ENCODE peak calls at places on chromosomes 16 and 17, in seven cellular contexts. One of them, this sample, is unnamed.

GRCh38 chr17:77318021-77318420 is 177.3 kb downstream of the SEC14L1 start:
- DNase-seq in NCI-H748 treated with DMSO at 0.1 percent for 48 hours: no peak
- DNase-seq in stimulated activated naive CD4-positive, alpha-beta T cell: no peak
- DNase-seq in stimulated activated CD4-positive, alpha-beta T cell treated with anti-CD3 and anti-CD28 coated beads, Interleukin-12 subunit alpha, Interleukin-12 subunit beta, amount 100 ng/mL, for 48 hours: no peak
- DNase-seq in skeletal muscle cell: no peak
- DNase-seq in RWPE2: peak
- DNase-seq in smooth muscle cell of the brain vasculature: no peak
- DNase-seq in this sample: no peak

GRCh38 chr17:82272495-82273326 is 789 bp downstream of the CSNK1D start:
- DNase-seq in NCI-H748 treated with DMSO at 0.1 percent for 48 hours: no peak
- DNase-seq in stimulated activated naive CD4-positive, alpha-beta T cell: peak
- DNase-seq in stimulated activated CD4-positive, alpha-beta T cell treated with anti-CD3 and anti-CD28 coated beads, Interleukin-12 subunit alpha, Interleukin-12 subunit beta, amount 100 ng/mL, for 48 hours: no peak
- DNase-seq in skeletal muscle cell: no peak
- DNase-seq in RWPE2: no peak
- DNase-seq in smooth muscle cell of the brain vasculature: no peak
- DNase-seq in this sample: no peak

GRCh38 chr17:81374890-81375289 is 20.4 kb upstream of the BAHCC1 start:
- DNase-seq in NCI-H748 treated with DMSO at 0.1 percent for 48 hours: no peak
- DNase-seq in stimulated activated naive CD4-positive, alpha-beta T cell: no peak
- DNase-seq in stimulated activated CD4-positive, alpha-beta T cell treated with anti-CD3 and anti-CD28 coated beads, Interleukin-12 subunit alpha, Interleukin-12 subunit beta, amount 100 ng/mL, for 48 hours: no peak
- DNase-seq in skeletal muscle cell: no peak
- DNase-seq in RWPE2: no peak
- DNase-seq in smooth muscle cell of the brain vasculature: no peak
- DNase-seq in this sample: no peak

GRCh38 chr17:66605561-66605960 is 229.4 kb upstream of the CACNG5 start:
- DNase-seq in NCI-H748 treated with DMSO at 0.1 percent for 48 hours: no peak
- DNase-seq in stimulated activated naive CD4-positive, alpha-beta T cell: no peak
- DNase-seq in stimulated activated CD4-positive, alpha-beta T cell treated with anti-CD3 and anti-CD28 coated beads, Interleukin-12 subunit alpha, Interleukin-12 subunit beta, amount 100 ng/mL, for 48 hours: no peak
- DNase-seq in skeletal muscle cell: no peak
- DNase-seq in RWPE2: no peak
- DNase-seq in smooth muscle cell of the brain vasculature: no peak
- DNase-seq in this sample: no peak

GRCh38 chr17:42632949-42633444 is 23.5 kb downstream of the TUBG1 start:
- DNase-seq in NCI-H748 treated with DMSO at 0.1 percent for 48 hours: no peak
- DNase-seq in stimulated activated naive CD4-positive, alpha-beta T cell: no peak
- DNase-seq in stimulated activated CD4-positive, alpha-beta T cell treated with anti-CD3 and anti-CD28 coated beads, Interleukin-12 subunit alpha, Interleukin-12 subunit beta, amount 100 ng/mL, for 48 hours: no peak
- DNase-seq in skeletal muscle cell: no peak
- DNase-seq in RWPE2: no peak
- DNase-seq in smooth muscle cell of the brain vasculature: no peak
- DNase-seq in this sample: no peak

GRCh38 chr16:86577314-86577971 is 906 bp upstream of the FOXL1 start:
- DNase-seq in NCI-H748 treated with DMSO at 0.1 percent for 48 hours: no peak
- DNase-seq in stimulated activated naive CD4-positive, alpha-beta T cell: no peak
- DNase-seq in stimulated activated CD4-positive, alpha-beta T cell treated with anti-CD3 and anti-CD28 coated beads, Interleukin-12 subunit alpha, Interleukin-12 subunit beta, amount 100 ng/mL, for 48 hours: no peak
- DNase-seq in skeletal muscle cell: no peak
- DNase-seq in RWPE2: no peak
- DNase-seq in smooth muscle cell of the brain vasculature: no peak
- DNase-seq in this sample: no peak

GRCh38 chr16:53449816-53450517 is 15.7 kb downstream of the RBL2 start:
- DNase-seq in NCI-H748 treated with DMSO at 0.1 percent for 48 hours: no peak
- DNase-seq in stimulated activated naive CD4-positive, alpha-beta T cell: no peak
- DNase-seq in stimulated activated CD4-positive, alpha-beta T cell treated with anti-CD3 and anti-CD28 coated beads, Interleukin-12 subunit alpha, Interleukin-12 subunit beta, amount 100 ng/mL, for 48 hours: no peak
- DNase-seq in skeletal muscle cell: no peak
- DNase-seq in RWPE2: no peak
- DNase-seq in smooth muscle cell of the brain vasculature: no peak
- DNase-seq in this sample: no peak

GRCh38 chr16:11493531-11493929 is 93.2 kb downstream of the LITAF start:
- DNase-seq in NCI-H748 treated with DMSO at 0.1 percent for 48 hours: no peak
- DNase-seq in stimulated activated naive CD4-positive, alpha-beta T cell: no peak
- DNase-seq in stimulated activated CD4-positive, alpha-beta T cell treated with anti-CD3 and anti-CD28 coated beads, Interleukin-12 subunit alpha, Interleukin-12 subunit beta, amount 100 ng/mL, for 48 hours: no peak
- DNase-seq in skeletal muscle cell: no peak
- DNase-seq in RWPE2: no peak
- DNase-seq in smooth muscle cell of the brain vasculature: no peak
- DNase-seq in this sample: no peak

GRCh38 chr17:41516828-41517283 is 1.8 kb downstream of the KRT15 start:
- DNase-seq in NCI-H748 treated with DMSO at 0.1 percent for 48 hours: no peak
- DNase-seq in stimulated activated naive CD4-positive, alpha-beta T cell: no peak
- DNase-seq in stimulated activated CD4-positive, alpha-beta T cell treated with anti-CD3 and anti-CD28 coated beads, Interleukin-12 subunit alpha, Interleukin-12 subunit beta, amount 100 ng/mL, for 48 hours: no peak
- DNase-seq in skeletal muscle cell: no peak
- DNase-seq in RWPE2: no peak
- DNase-seq in smooth muscle cell of the brain vasculature: no peak
- DNase-seq in this sample: no peak

GRCh38 chr16:4514606-4515005 is 24.0 kb downstream of the CDIP1 start:
- DNase-seq in NCI-H748 treated with DMSO at 0.1 percent for 48 hours: no peak
- DNase-seq in stimulated activated naive CD4-positive, alpha-beta T cell: no peak
- DNase-seq in stimulated activated CD4-positive, alpha-beta T cell treated with anti-CD3 and anti-CD28 coated beads, Interleukin-12 subunit alpha, Interleukin-12 subunit beta, amount 100 ng/mL, for 48 hours: no peak
- DNase-seq in skeletal muscle cell: no peak
- DNase-seq in RWPE2: no peak
- DNase-seq in smooth muscle cell of the brain vasculature: no peak
- DNase-seq in this sample: no peak

GRCh38 chr16:30414159-30414558 is 6.8 kb downstream of the ZNF771 start:
- DNase-seq in NCI-H748 treated with DMSO at 0.1 percent for 48 hours: no peak
- DNase-seq in stimulated activated naive CD4-positive, alpha-beta T cell: no peak
- DNase-seq in stimulated activated CD4-positive, alpha-beta T cell treated with anti-CD3 and anti-CD28 coated beads, Interleukin-12 subunit alpha, Interleukin-12 subunit beta, amount 100 ng/mL, for 48 hours: no peak
- DNase-seq in skeletal muscle cell: no peak
- DNase-seq in RWPE2: no peak
- DNase-seq in smooth muscle cell of the brain vasculature: no peak
- DNase-seq in this sample: no peak

GRCh38 chr17:40124279-40125141 is 2.7 kb downstream of the MSL1 start:
- DNase-seq in NCI-H748 treated with DMSO at 0.1 percent for 48 hours: no peak
- DNase-seq in stimulated activated naive CD4-positive, alpha-beta T cell: no peak
- DNase-seq in stimulated activated CD4-positive, alpha-beta T cell treated with anti-CD3 and anti-CD28 coated beads, Interleukin-12 subunit alpha, Interleukin-12 subunit beta, amount 100 ng/mL, for 48 hours: no peak
- DNase-seq in skeletal muscle cell: no peak
- DNase-seq in RWPE2: no peak
- DNase-seq in smooth muscle cell of the brain vasculature: no peak
- DNase-seq in this sample: no peak

GRCh38 chr16:52629296-52629695 is 82.4 kb upstream of the TOX3 start:
- DNase-seq in NCI-H748 treated with DMSO at 0.1 percent for 48 hours: no peak
- DNase-seq in stimulated activated naive CD4-positive, alpha-beta T cell: no peak
- DNase-seq in stimulated activated CD4-positive, alpha-beta T cell treated with anti-CD3 and anti-CD28 coated beads, Interleukin-12 subunit alpha, Interleukin-12 subunit beta, amount 100 ng/mL, for 48 hours: no peak
- DNase-seq in skeletal muscle cell: no peak
- DNase-seq in RWPE2: no peak
- DNase-seq in smooth muscle cell of the brain vasculature: no peak
- DNase-seq in this sample: no peak

GRCh38 chr16:56355221-56355620 is 70.1 kb downstream of the AMFR start:
- DNase-seq in NCI-H748 treated with DMSO at 0.1 percent for 48 hours: no peak
- DNase-seq in stimulated activated naive CD4-positive, alpha-beta T cell: no peak
- DNase-seq in stimulated activated CD4-positive, alpha-beta T cell treated with anti-CD3 and anti-CD28 coated beads, Interleukin-12 subunit alpha, Interleukin-12 subunit beta, amount 100 ng/mL, for 48 hours: no peak
- DNase-seq in skeletal muscle cell: no peak
- DNase-seq in RWPE2: no peak
- DNase-seq in smooth muscle cell of the brain vasculature: no peak
- DNase-seq in this sample: no peak

GRCh38 chr16:88639231-88640038 is 1.1 kb downstream of the IL17C start:
- DNase-seq in NCI-H748 treated with DMSO at 0.1 percent for 48 hours: no peak
- DNase-seq in stimulated activated naive CD4-positive, alpha-beta T cell: no peak
- DNase-seq in stimulated activated CD4-positive, alpha-beta T cell treated with anti-CD3 and anti-CD28 coated beads, Interleukin-12 subunit alpha, Interleukin-12 subunit beta, amount 100 ng/mL, for 48 hours: no peak
- DNase-seq in skeletal muscle cell: no peak
- DNase-seq in RWPE2: no peak
- DNase-seq in smooth muscle cell of the brain vasculature: no peak
- DNase-seq in this sample: no peak

GRCh38 chr17:73122953-73123605 is 30.6 kb upstream of the SLC39A11 start:
- DNase-seq in NCI-H748 treated with DMSO at 0.1 percent for 48 hours: no peak
- DNase-seq in stimulated activated naive CD4-positive, alpha-beta T cell: no peak
- DNase-seq in stimulated activated CD4-positive, alpha-beta T cell treated with anti-CD3 and anti-CD28 coated beads, Interleukin-12 subunit alpha, Interleukin-12 subunit beta, amount 100 ng/mL, for 48 hours: no peak
- DNase-seq in skeletal muscle cell: no peak
- DNase-seq in RWPE2: no peak
- DNase-seq in smooth muscle cell of the brain vasculature: no peak
- DNase-seq in this sample: no peak

GRCh38 chr17:57853695-57854094 is 3.9 kb upstream of the MRPS23 start:
- DNase-seq in NCI-H748 treated with DMSO at 0.1 percent for 48 hours: no peak
- DNase-seq in stimulated activated naive CD4-positive, alpha-beta T cell: no peak
- DNase-seq in stimulated activated CD4-positive, alpha-beta T cell treated with anti-CD3 and anti-CD28 coated beads, Interleukin-12 subunit alpha, Interleukin-12 subunit beta, amount 100 ng/mL, for 48 hours: no peak
- DNase-seq in skeletal muscle cell: no peak
- DNase-seq in RWPE2: no peak
- DNase-seq in smooth muscle cell of the brain vasculature: no peak
- DNase-seq in this sample: no peak

GRCh38 chr17:52383493-52384100 is 225.1 kb upstream of the CA10 start:
- DNase-seq in NCI-H748 treated with DMSO at 0.1 percent for 48 hours: peak
- DNase-seq in stimulated activated naive CD4-positive, alpha-beta T cell: no peak
- DNase-seq in stimulated activated CD4-positive, alpha-beta T cell treated with anti-CD3 and anti-CD28 coated beads, Interleukin-12 subunit alpha, Interleukin-12 subunit beta, amount 100 ng/mL, for 48 hours: no peak
- DNase-seq in skeletal muscle cell: no peak
- DNase-seq in RWPE2: no peak
- DNase-seq in smooth muscle cell of the brain vasculature: no peak
- DNase-seq in this sample: no peak

GRCh38 chr17:74008196-74008595 is 195.3 kb upstream of the RPL38 start:
- DNase-seq in NCI-H748 treated with DMSO at 0.1 percent for 48 hours: no peak
- DNase-seq in stimulated activated naive CD4-positive, alpha-beta T cell: no peak
- DNase-seq in stimulated activated CD4-positive, alpha-beta T cell treated with anti-CD3 and anti-CD28 coated beads, Interleukin-12 subunit alpha, Interleukin-12 subunit beta, amount 100 ng/mL, for 48 hours: peak
- DNase-seq in skeletal muscle cell: no peak
- DNase-seq in RWPE2: no peak
- DNase-seq in smooth muscle cell of the brain vasculature: no peak
- DNase-seq in this sample: no peak

GRCh38 chr16:48608452-48608851 is 1.5 kb downstream of the N4BP1 start:
- DNase-seq in NCI-H748 treated with DMSO at 0.1 percent for 48 hours: no peak
- DNase-seq in stimulated activated naive CD4-positive, alpha-beta T cell: peak
- DNase-seq in stimulated activated CD4-positive, alpha-beta T cell treated with anti-CD3 and anti-CD28 coated beads, Interleukin-12 subunit alpha, Interleukin-12 subunit beta, amount 100 ng/mL, for 48 hours: no peak
- DNase-seq in skeletal muscle cell: no peak
- DNase-seq in RWPE2: no peak
- DNase-seq in smooth muscle cell of the brain vasculature: no peak
- DNase-seq in this sample: no peak

GRCh38 chr16:19776565-19776964 is 58.5 kb downstream of the IQCK start:
- DNase-seq in NCI-H748 treated with DMSO at 0.1 percent for 48 hours: no peak
- DNase-seq in stimulated activated naive CD4-positive, alpha-beta T cell: no peak
- DNase-seq in stimulated activated CD4-positive, alpha-beta T cell treated with anti-CD3 and anti-CD28 coated beads, Interleukin-12 subunit alpha, Interleukin-12 subunit beta, amount 100 ng/mL, for 48 hours: no peak
- DNase-seq in skeletal muscle cell: no peak
- DNase-seq in RWPE2: no peak
- DNase-seq in smooth muscle cell of the brain vasculature: no peak
- DNase-seq in this sample: no peak

GRCh38 chr17:81898029-81898866 is 3.8 kb upstream of the NPB start:
- DNase-seq in NCI-H748 treated with DMSO at 0.1 percent for 48 hours: no peak
- DNase-seq in stimulated activated naive CD4-positive, alpha-beta T cell: no peak
- DNase-seq in stimulated activated CD4-positive, alpha-beta T cell treated with anti-CD3 and anti-CD28 coated beads, Interleukin-12 subunit alpha, Interleukin-12 subunit beta, amount 100 ng/mL, for 48 hours: no peak
- DNase-seq in skeletal muscle cell: peak
- DNase-seq in RWPE2: peak
- DNase-seq in smooth muscle cell of the brain vasculature: peak
- DNase-seq in this sample: peak

GRCh38 chr17:74730491-74731346 is 6.3 kb upstream of the RAB37 start:
- DNase-seq in NCI-H748 treated with DMSO at 0.1 percent for 48 hours: no peak
- DNase-seq in stimulated activated naive CD4-positive, alpha-beta T cell: no peak
- DNase-seq in stimulated activated CD4-positive, alpha-beta T cell treated with anti-CD3 and anti-CD28 coated beads, Interleukin-12 subunit alpha, Interleukin-12 subunit beta, amount 100 ng/mL, for 48 hours: no peak
- DNase-seq in skeletal muscle cell: no peak
- DNase-seq in RWPE2: no peak
- DNase-seq in smooth muscle cell of the brain vasculature: no peak
- DNase-seq in this sample: no peak

GRCh38 chr17:10652984-10653680 is 4.0 kb downstream of the MYH3 start:
- DNase-seq in NCI-H748 treated with DMSO at 0.1 percent for 48 hours: no peak
- DNase-seq in stimulated activated naive CD4-positive, alpha-beta T cell: peak
- DNase-seq in stimulated activated CD4-positive, alpha-beta T cell treated with anti-CD3 and anti-CD28 coated beads, Interleukin-12 subunit alpha, Interleukin-12 subunit beta, amount 100 ng/mL, for 48 hours: no peak
- DNase-seq in skeletal muscle cell: no peak
- DNase-seq in RWPE2: no peak
- DNase-seq in smooth muscle cell of the brain vasculature: no peak
- DNase-seq in this sample: no peak

GRCh38 chr17:19287651-19288050 is 50.5 kb downstream of the EPN2 start:
- DNase-seq in NCI-H748 treated with DMSO at 0.1 percent for 48 hours: no peak
- DNase-seq in stimulated activated naive CD4-positive, alpha-beta T cell: no peak
- DNase-seq in stimulated activated CD4-positive, alpha-beta T cell treated with anti-CD3 and anti-CD28 coated beads, Interleukin-12 subunit alpha, Interleukin-12 subunit beta, amount 100 ng/mL, for 48 hours: no peak
- DNase-seq in skeletal muscle cell: no peak
- DNase-seq in RWPE2: no peak
- DNase-seq in smooth muscle cell of the brain vasculature: no peak
- DNase-seq in this sample: no peak

GRCh38 chr16:11183035-11183812 is 72.8 kb downstream of the SOCS1 start:
- DNase-seq in NCI-H748 treated with DMSO at 0.1 percent for 48 hours: no peak
- DNase-seq in stimulated activated naive CD4-positive, alpha-beta T cell: no peak
- DNase-seq in stimulated activated CD4-positive, alpha-beta T cell treated with anti-CD3 and anti-CD28 coated beads, Interleukin-12 subunit alpha, Interleukin-12 subunit beta, amount 100 ng/mL, for 48 hours: no peak
- DNase-seq in skeletal muscle cell: no peak
- DNase-seq in RWPE2: no peak
- DNase-seq in smooth muscle cell of the brain vasculature: no peak
- DNase-seq in this sample: no peak

GRCh38 chr17:38705803-38706624 is 941 bp downstream of the MLLT6 start:
- DNase-seq in NCI-H748 treated with DMSO at 0.1 percent for 48 hours: peak
- DNase-seq in stimulated activated naive CD4-positive, alpha-beta T cell: peak
- DNase-seq in stimulated activated CD4-positive, alpha-beta T cell treated with anti-CD3 and anti-CD28 coated beads, Interleukin-12 subunit alpha, Interleukin-12 subunit beta, amount 100 ng/mL, for 48 hours: no peak
- DNase-seq in skeletal muscle cell: no peak
- DNase-seq in RWPE2: no peak
- DNase-seq in smooth muscle cell of the brain vasculature: no peak
- DNase-seq in this sample: no peak

GRCh38 chr16:16150117-16150877 is 73.0 kb downstream of the ABCC6 start:
- DNase-seq in NCI-H748 treated with DMSO at 0.1 percent for 48 hours: no peak
- DNase-seq in stimulated activated naive CD4-positive, alpha-beta T cell: no peak
- DNase-seq in stimulated activated CD4-positive, alpha-beta T cell treated with anti-CD3 and anti-CD28 coated beads, Interleukin-12 subunit alpha, Interleukin-12 subunit beta, amount 100 ng/mL, for 48 hours: no peak
- DNase-seq in skeletal muscle cell: peak
- DNase-seq in RWPE2: no peak
- DNase-seq in smooth muscle cell of the brain vasculature: no peak
- DNase-seq in this sample: no peak

GRCh38 chr16:71889147-71889546 is 5.2 kb upstream of the ZNF821 start:
- DNase-seq in NCI-H748 treated with DMSO at 0.1 percent for 48 hours: no peak
- DNase-seq in stimulated activated naive CD4-positive, alpha-beta T cell: no peak
- DNase-seq in stimulated activated CD4-positive, alpha-beta T cell treated with anti-CD3 and anti-CD28 coated beads, Interleukin-12 subunit alpha, Interleukin-12 subunit beta, amount 100 ng/mL, for 48 hours: no peak
- DNase-seq in skeletal muscle cell: no peak
- DNase-seq in RWPE2: no peak
- DNase-seq in smooth muscle cell of the brain vasculature: no peak
- DNase-seq in this sample: no peak

GRCh38 chr17:3378321-3378720 is 7.8 kb downstream of the OR3A2 start:
- DNase-seq in NCI-H748 treated with DMSO at 0.1 percent for 48 hours: no peak
- DNase-seq in stimulated activated naive CD4-positive, alpha-beta T cell: no peak
- DNase-seq in stimulated activated CD4-positive, alpha-beta T cell treated with anti-CD3 and anti-CD28 coated beads, Interleukin-12 subunit alpha, Interleukin-12 subunit beta, amount 100 ng/mL, for 48 hours: no peak
- DNase-seq in skeletal muscle cell: no peak
- DNase-seq in RWPE2: no peak
- DNase-seq in smooth muscle cell of the brain vasculature: no peak
- DNase-seq in this sample: no peak

GRCh38 chr17:49434821-49435581 is 20.3 kb upstream of the PHB1 start:
- DNase-seq in NCI-H748 treated with DMSO at 0.1 percent for 48 hours: no peak
- DNase-seq in stimulated activated naive CD4-positive, alpha-beta T cell: no peak
- DNase-seq in stimulated activated CD4-positive, alpha-beta T cell treated with anti-CD3 and anti-CD28 coated beads, Interleukin-12 subunit alpha, Interleukin-12 subunit beta, amount 100 ng/mL, for 48 hours: peak
- DNase-seq in skeletal muscle cell: no peak
- DNase-seq in RWPE2: no peak
- DNase-seq in smooth muscle cell of the brain vasculature: peak
- DNase-seq in this sample: no peak

GRCh38 chr17:63623786-63624185 is 1.6 kb downstream of the MAP3K3 start:
- DNase-seq in NCI-H748 treated with DMSO at 0.1 percent for 48 hours: no peak
- DNase-seq in stimulated activated naive CD4-positive, alpha-beta T cell: no peak
- DNase-seq in stimulated activated CD4-positive, alpha-beta T cell treated with anti-CD3 and anti-CD28 coated beads, Interleukin-12 subunit alpha, Interleukin-12 subunit beta, amount 100 ng/mL, for 48 hours: no peak
- DNase-seq in skeletal muscle cell: no peak
- DNase-seq in RWPE2: no peak
- DNase-seq in smooth muscle cell of the brain vasculature: no peak
- DNase-seq in this sample: no peak

GRCh38 chr16:70151941-70152509 is 21.6 kb upstream of the CLEC18C start:
- DNase-seq in NCI-H748 treated with DMSO at 0.1 percent for 48 hours: no peak
- DNase-seq in stimulated activated naive CD4-positive, alpha-beta T cell: no peak
- DNase-seq in stimulated activated CD4-positive, alpha-beta T cell treated with anti-CD3 and anti-CD28 coated beads, Interleukin-12 subunit alpha, Interleukin-12 subunit beta, amount 100 ng/mL, for 48 hours: no peak
- DNase-seq in skeletal muscle cell: no peak
- DNase-seq in RWPE2: no peak
- DNase-seq in smooth muscle cell of the brain vasculature: no peak
- DNase-seq in this sample: no peak

GRCh38 chr16:64375386-64375980 is 746.4 kb downstream of the CDH11 start:
- DNase-seq in NCI-H748 treated with DMSO at 0.1 percent for 48 hours: no peak
- DNase-seq in stimulated activated naive CD4-positive, alpha-beta T cell: no peak
- DNase-seq in stimulated activated CD4-positive, alpha-beta T cell treated with anti-CD3 and anti-CD28 coated beads, Interleukin-12 subunit alpha, Interleukin-12 subunit beta, amount 100 ng/mL, for 48 hours: no peak
- DNase-seq in skeletal muscle cell: no peak
- DNase-seq in RWPE2: no peak
- DNase-seq in smooth muscle cell of the brain vasculature: no peak
- DNase-seq in this sample: no peak

GRCh38 chr17:44115585-44116415 is 7.6 kb downstream of the HDAC5 start:
- DNase-seq in NCI-H748 treated with DMSO at 0.1 percent for 48 hours: no peak
- DNase-seq in stimulated activated naive CD4-positive, alpha-beta T cell: no peak
- DNase-seq in stimulated activated CD4-positive, alpha-beta T cell treated with anti-CD3 and anti-CD28 coated beads, Interleukin-12 subunit alpha, Interleukin-12 subunit beta, amount 100 ng/mL, for 48 hours: no peak
- DNase-seq in skeletal muscle cell: no peak
- DNase-seq in RWPE2: no peak
- DNase-seq in smooth muscle cell of the brain vasculature: no peak
- DNase-seq in this sample: no peak

GRCh38 chr17:27491713-27492190 is 35.5 kb downstream of the KSR1 start:
- DNase-seq in NCI-H748 treated with DMSO at 0.1 percent for 48 hours: no peak
- DNase-seq in stimulated activated naive CD4-positive, alpha-beta T cell: no peak
- DNase-seq in stimulated activated CD4-positive, alpha-beta T cell treated with anti-CD3 and anti-CD28 coated beads, Interleukin-12 subunit alpha, Interleukin-12 subunit beta, amount 100 ng/mL, for 48 hours: no peak
- DNase-seq in skeletal muscle cell: no peak
- DNase-seq in RWPE2: no peak
- DNase-seq in smooth muscle cell of the brain vasculature: no peak
- DNase-seq in this sample: no peak

GRCh38 chr16:69077251-69077650 is 28.2 kb upstream of the HAS3 start:
- DNase-seq in NCI-H748 treated with DMSO at 0.1 percent for 48 hours: no peak
- DNase-seq in stimulated activated naive CD4-positive, alpha-beta T cell: no peak
- DNase-seq in stimulated activated CD4-positive, alpha-beta T cell treated with anti-CD3 and anti-CD28 coated beads, Interleukin-12 subunit alpha, Interleukin-12 subunit beta, amount 100 ng/mL, for 48 hours: no peak
- DNase-seq in skeletal muscle cell: no peak
- DNase-seq in RWPE2: peak
- DNase-seq in smooth muscle cell of the brain vasculature: no peak
- DNase-seq in this sample: no peak

GRCh38 chr16:30983898-30984610 is 953 bp upstream of the HSD3B7 start:
- DNase-seq in NCI-H748 treated with DMSO at 0.1 percent for 48 hours: no peak
- DNase-seq in stimulated activated naive CD4-positive, alpha-beta T cell: no peak
- DNase-seq in stimulated activated CD4-positive, alpha-beta T cell treated with anti-CD3 and anti-CD28 coated beads, Interleukin-12 subunit alpha, Interleukin-12 subunit beta, amount 100 ng/mL, for 48 hours: no peak
- DNase-seq in skeletal muscle cell: no peak
- DNase-seq in RWPE2: no peak
- DNase-seq in smooth muscle cell of the brain vasculature: no peak
- DNase-seq in this sample: no peak